ENCODE peak calls at places on chromosomes 2 and 18, in nine cellular contexts. N is foreskin fibroblast; A is AG09319; D is astrocyte of the spinal cord; G is fibroblast of pulmonary artery; Q is activated CD8-positive, alpha-beta T cell treated with anti-CD3 and anti-CD28 coated beads for 36 hours; I is brain microvascular endothelial cell; H is fibroblast of the aortic adventitia; U is epithelial cell of esophagus. R is an unnamed sample.

GRCh38 chr2:98907966-98908905 is 27.8 kb downstream of the CRACDL start:
- DNase-seq in H (no peak), D (no peak), Q (no peak), I (no peak), U (peak), N (no peak), G (no peak), A (no peak), R (no peak)

GRCh38 chr18:8030201-8030600 is 463.1 kb downstream of the PTPRM start:
- DNase-seq in G (no peak), N (no peak), D (no peak), I (no peak), Q (no peak), U (no peak), H (no peak), A (no peak), R (no peak)

GRCh38 chr2:14781148-14781547 is 148.6 kb downstream of the LRATD1 start:
- DNase-seq in H (no peak), I (no peak), N (no peak), U (peak), Q (no peak), G (no peak), D (no peak), A (no peak), R (no peak)

GRCh38 chr2:138752231-138752956 is 27.8 kb downstream of the NXPH2 start:
- DNase-seq in N (no peak), A (no peak), H (peak), D (peak), Q (no peak), I (no peak), U (peak), G (peak), R (no peak)

GRCh38 chr2:160407393-160408204 is 86.0 kb downstream of the RBMS1 start:
- DNase-seq in U (peak), N (peak), G (peak), A (no peak), I (peak), H (peak), D (peak), Q (peak), R (peak)

GRCh38 chr2:181457121-181457740 is at the start of gene ITGA4:
- DNase-seq in D (peak), N (peak), G (peak), Q (peak), A (peak), H (peak), U (peak), I (peak), R (peak)

GRCh38 chr2:229407170-229407569 is 136.1 kb upstream of the PID1 start:
- DNase-seq in U (peak), N (peak), Q (no peak), D (peak), H (peak), A (peak), I (peak), G (peak), R (no peak)

GRCh38 chr2:66192888-66193287 is 242.0 kb upstream of the MEIS1 start:
- DNase-seq in H (no peak), Q (no peak), G (no peak), U (no peak), N (no peak), I (no peak), D (no peak), A (no peak), R (no peak)

GRCh38 chr18:48767090-48767670 is 183.6 kb downstream of the SMAD7 start:
- DNase-seq in U (no peak), A (no peak), H (peak), N (no peak), D (peak), G (peak), Q (no peak), I (peak), R (no peak)

GRCh38 chr2:33212151-33212550 is 264.3 kb upstream of the RASGRP3 start:
- DNase-seq in U (peak), H (peak), N (peak), D (peak), A (peak), Q (no peak), G (peak), I (peak), R (no peak)

GRCh38 chr18:6928359-6928758 is 189.2 kb downstream of the LAMA1 start:
- DNase-seq in H (no peak), D (no peak), G (no peak), A (no peak), N (no peak), I (no peak), Q (no peak), U (no peak), R (no peak)

GRCh38 chr2:3108105-3108504 is 269.5 kb downstream of the EIPR1 start:
- DNase-seq in N (no peak), A (no peak), H (no peak), G (no peak), Q (no peak), U (no peak), D (no peak), I (no peak), R (no peak)

GRCh38 chr18:11246883-11247282 is 97.5 kb upstream of the PIEZO2 start:
- DNase-seq in Q (no peak), D (peak), U (no peak), N (no peak), A (no peak), H (peak), I (no peak), G (no peak), R (no peak)

GRCh38 chr18:74082476-74083070 is 65.1 kb downstream of the FBXO15 start:
- DNase-seq in N (peak), H (peak), I (peak), Q (peak), D (peak), A (peak), U (peak), G (peak), R (peak)

DNA sequence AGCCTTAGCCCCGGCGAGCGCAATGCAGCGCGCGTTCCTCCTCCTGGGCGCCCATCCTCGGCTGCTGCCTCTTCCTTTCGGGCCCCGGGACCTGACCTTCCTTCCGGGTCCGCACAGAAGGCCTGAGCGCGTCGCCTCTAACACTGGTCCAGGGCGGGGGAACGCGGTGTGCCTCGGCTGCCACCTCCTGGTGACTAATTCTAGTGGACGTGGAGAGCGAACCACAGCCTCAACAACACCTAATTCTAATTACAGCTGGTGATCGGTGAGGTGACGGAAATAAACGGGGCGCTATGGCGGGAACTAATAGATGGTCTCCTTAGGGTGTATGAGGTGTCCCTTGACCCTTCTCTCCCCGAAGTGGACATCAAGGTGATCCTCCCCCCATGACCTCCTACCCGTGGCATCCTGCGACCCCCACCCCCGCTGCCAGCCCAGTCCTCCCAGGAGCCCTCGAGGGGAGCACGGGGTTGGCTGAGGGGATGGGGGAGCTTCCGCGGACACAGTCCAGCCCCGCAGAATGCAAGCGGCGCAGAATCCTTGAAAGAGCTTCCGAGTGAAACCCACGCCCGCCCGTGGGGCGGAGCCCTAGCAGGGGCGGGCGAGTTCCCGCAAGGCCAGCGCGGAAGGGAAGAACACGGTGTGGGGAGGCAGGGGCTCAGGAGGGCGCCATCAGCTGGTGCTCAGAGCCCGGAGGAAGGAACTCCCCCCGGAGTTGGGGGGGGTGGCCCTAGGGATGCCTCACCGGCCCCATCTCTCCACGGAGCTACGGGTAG is 12.8 kb upstream of the HMSD start:
- DNase-seq in D (peak), N (peak), G (peak), U (peak), A (peak), I (peak), H (peak), Q (peak), R (peak)
- TF ChIP-seq CTCF in D (peak), N (peak), G (peak), U (peak), A (peak), I (peak), H (peak), Q (peak), R (peak)

GRCh38 chr2:196314157-196314556 is 142.8 kb upstream of the STK17B start:
- DNase-seq in H (no peak), D (no peak), I (no peak), G (no peak), Q (no peak), N (no peak), A (no peak), U (no peak), R (no peak)

GRCh38 chr2:196318517-196319377 is 147.4 kb upstream of the STK17B start:
- DNase-seq in A (no peak), D (no peak), H (no peak), I (no peak), N (no peak), Q (no peak), U (no peak), G (no peak), R (no peak)

GRCh38 chr2:196315388-196316049 is 144.1 kb upstream of the STK17B start:
- DNase-seq in G (peak), N (peak), A (no peak), U (peak), I (no peak), H (no peak), D (peak), Q (no peak), R (no peak)

GRCh38 chr2:196316050-196316430 is 144.7 kb upstream of the STK17B start:
- DNase-seq in I (no peak), G (no peak), Q (no peak), D (no peak), N (no peak), A (no peak), H (no peak), U (no peak), R (no peak)

DNA sequence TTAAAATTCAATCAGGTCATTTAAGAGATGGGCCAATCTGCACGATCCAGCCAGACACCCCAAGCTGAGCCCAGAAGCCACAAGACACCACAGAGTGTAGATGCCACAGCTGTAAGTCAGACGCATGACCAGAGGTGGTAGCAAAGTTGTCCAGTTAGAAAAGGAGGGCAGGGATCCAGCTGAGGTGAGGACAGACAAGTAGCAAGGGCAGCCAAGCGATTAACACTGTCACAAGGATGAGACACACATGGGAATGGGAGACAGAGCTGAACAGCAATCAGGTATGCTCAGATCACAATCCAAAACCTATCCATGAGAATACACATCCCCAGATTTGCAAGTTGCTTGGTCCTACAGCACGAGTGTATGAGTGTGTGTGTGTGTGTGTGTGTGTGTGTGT is 143.4 kb upstream of the STK17B start:
- DNase-seq in A (no peak), U (no peak), D (peak), Q (no peak), H (no peak), N (no peak), I (peak), G (no peak), R (no peak)
- TF ChIP-seq CTCF in A (no peak), U (no peak), D (no peak), Q (no peak), H (no peak), N (no peak), I (no peak), G (no peak), R (no peak)

DNA sequence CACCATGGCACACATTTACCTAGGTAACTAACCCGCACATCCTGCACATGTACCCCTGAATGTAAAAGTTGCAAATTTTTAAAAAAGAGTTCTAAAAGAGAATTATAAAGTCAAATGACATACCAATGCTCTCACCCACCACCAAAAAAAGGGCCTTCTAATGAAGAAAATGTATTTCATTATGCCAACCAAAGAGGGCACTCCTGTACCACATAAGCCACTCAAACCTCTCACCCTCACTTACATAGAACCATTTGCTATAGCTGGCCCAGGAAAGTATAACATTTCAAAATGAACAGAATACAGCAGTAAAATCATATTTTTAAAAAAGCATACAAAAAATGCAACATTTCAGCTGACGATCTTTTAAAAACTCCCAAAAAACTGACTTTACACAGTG is 241.5 kb upstream of the PKDCC start:
- DNase-seq in N (no peak), Q (no peak), U (no peak), I (no peak), H (no peak), D (no peak), A (no peak), G (no peak), R (no peak)
- TF ChIP-seq CTCF in N (no peak), Q (no peak), U (no peak), I (no peak), H (no peak), D (no peak), A (no peak), G (no peak), R (no peak)

DNA sequence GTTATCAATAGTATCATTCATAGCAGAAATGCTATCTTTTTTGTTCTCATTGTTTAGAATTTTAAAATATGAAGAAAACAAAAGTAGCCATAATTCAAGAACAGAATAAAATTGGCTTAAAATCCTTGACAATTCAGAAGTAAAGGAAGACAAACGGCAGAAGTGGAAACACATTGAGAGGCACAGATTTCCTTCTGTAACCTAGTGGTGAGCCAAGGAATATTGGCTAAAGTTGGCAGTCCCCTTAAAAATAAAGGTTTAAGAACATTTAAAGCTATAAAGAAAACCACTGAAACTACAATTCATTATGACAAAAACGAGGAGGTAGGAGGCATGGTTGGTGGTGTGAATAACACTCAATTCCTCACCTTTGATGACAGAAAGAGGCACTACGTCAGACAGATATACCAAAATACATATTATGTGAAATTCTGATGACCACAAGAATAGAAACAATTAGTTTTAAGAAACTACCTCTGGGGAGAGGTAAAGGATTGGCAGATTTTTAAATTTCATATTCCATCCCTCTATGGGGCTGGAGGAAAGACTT is 42.3 kb downstream of the SFT2D3 start:
- DNase-seq in Q (no peak), D (no peak), N (no peak), U (no peak), A (no peak), H (no peak), I (no peak), G (no peak), R (no peak)
- TF ChIP-seq CTCF in Q (no peak), D (no peak), N (no peak), U (peak), A (no peak), H (peak), I (no peak), G (no peak), R (no peak)

GRCh38 chr2:161988589-161988988 is 85.4 kb downstream of the DPP4 start:
- DNase-seq in I (no peak), Q (no peak), G (no peak), A (no peak), N (no peak), H (no peak), U (peak), D (no peak), R (no peak)
- TF ChIP-seq CTCF in I (peak), Q (peak), G (peak), A (no peak), N (peak), H (peak), U (peak), D (peak), R (peak)

DNA sequence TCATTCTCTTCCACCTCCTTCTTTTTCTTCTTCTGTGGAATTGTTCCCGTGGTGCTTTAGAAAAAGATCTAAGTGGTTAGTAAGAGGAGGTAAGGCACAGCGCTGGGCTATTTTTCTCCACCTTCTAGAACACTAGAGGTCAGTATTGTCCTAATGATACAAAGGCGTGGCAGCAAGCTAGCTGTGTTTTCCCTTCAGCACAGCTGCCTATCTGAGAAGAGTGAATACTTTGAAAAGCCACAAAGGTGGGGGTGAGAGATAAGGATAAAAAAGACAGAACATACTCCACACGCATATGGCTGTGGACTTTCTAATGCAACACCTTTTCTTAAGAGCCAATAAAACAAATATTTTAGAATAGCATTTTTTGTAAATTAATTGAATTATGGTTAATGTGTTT is 2.1 kb downstream of the CNTNAP5 start:
- DNase-seq in I (peak), H (peak), N (no peak), G (peak), U (peak), Q (peak), A (no peak), D (peak), R (peak)
- TF ChIP-seq CTCF in I (peak), H (peak), N (peak), G (peak), U (peak), Q (peak), A (no peak), D (peak), R (peak)

GRCh38 chr18:47397671-47398319 is 146.3 kb upstream of the SKOR2 start:
- DNase-seq in A (no peak), U (no peak), H (no peak), I (no peak), N (no peak), Q (peak), G (no peak), D (no peak), R (peak)
- TF ChIP-seq CTCF in A (no peak), U (no peak), H (no peak), I (no peak), N (peak), Q (peak), G (peak), D (peak), R (no peak)

R was measured in GM20000.